ENCODE peak calls at places on chromosomes 5 and 9, in four cellular contexts. M is HepG2, V is upper lobe of left lung, K is cardiac muscle cell. R is an unnamed sample.

GRCh38 chr5:65081071-65081470 is 312.3 kb downstream of the CWC27 start:
- DNase-seq in M (no peak), V (no peak), K (no peak), R (no peak)

GRCh38 chr5:62168882-62169281 is 137.1 kb upstream of the KIF2A start:
- DNase-seq in M (no peak), V (no peak), K (no peak), R (no peak)

GRCh38 chr5:123089971-123090640 is 1.1 kb downstream of the PRDM6 start:
- DNase-seq in M (no peak), V (no peak), K (peak; percentile 64), R (no peak)

GRCh38 chr5:113487779-113488644 is at the start of gene MCC:
- DNase-seq in M (peak; percentile 53), V (peak; percentile 74), K (peak; percentile 89), R (peak; percentile 25)

GRCh38 chr5:109328626-109329025 is 81.1 kb downstream of the PJA2 start:
- DNase-seq in M (no peak), V (no peak), K (no peak), R (no peak)

GRCh38 chr9:81609782-81610738 is 79.3 kb downstream of the TLE1 start:
- DNase-seq in M (peak; percentile 94), V (no peak), K (peak; percentile 35), R (no peak)

GRCh38 chr5:41788800-41789395 is 81.3 kb downstream of the OXCT1 start:
- DNase-seq in M (no peak), V (no peak), K (no peak), R (no peak)

GRCh38 chr5:35908814-35909213 is 29.6 kb downstream of the CAPSL start:
- DNase-seq in M (no peak), V (no peak), K (peak; percentile 10), R (no peak)

GRCh38 chr5:15702102-15702501 is 202.1 kb downstream of the FBXL7 start:
- DNase-seq in M (peak; percentile 3), V (no peak), K (no peak), R (no peak)

GRCh38 chr9:78021692-78022091 is 9.9 kb downstream of the GNAQ start:
- DNase-seq in M (no peak), V (peak; percentile 81), K (no peak), R (peak; percentile 46)

GRCh38 chr5:150486402-150487198 is 21.3 kb upstream of the NDST1 start:
- DNase-seq in M (peak; percentile 71), V (peak; percentile 80), K (peak; percentile 90), R (no peak)

GRCh38 chr5:52580921-52581320 is 206.8 kb upstream of the ITGA1 start:
- DNase-seq in M (no peak), V (no peak), K (no peak), R (no peak)

DNA sequence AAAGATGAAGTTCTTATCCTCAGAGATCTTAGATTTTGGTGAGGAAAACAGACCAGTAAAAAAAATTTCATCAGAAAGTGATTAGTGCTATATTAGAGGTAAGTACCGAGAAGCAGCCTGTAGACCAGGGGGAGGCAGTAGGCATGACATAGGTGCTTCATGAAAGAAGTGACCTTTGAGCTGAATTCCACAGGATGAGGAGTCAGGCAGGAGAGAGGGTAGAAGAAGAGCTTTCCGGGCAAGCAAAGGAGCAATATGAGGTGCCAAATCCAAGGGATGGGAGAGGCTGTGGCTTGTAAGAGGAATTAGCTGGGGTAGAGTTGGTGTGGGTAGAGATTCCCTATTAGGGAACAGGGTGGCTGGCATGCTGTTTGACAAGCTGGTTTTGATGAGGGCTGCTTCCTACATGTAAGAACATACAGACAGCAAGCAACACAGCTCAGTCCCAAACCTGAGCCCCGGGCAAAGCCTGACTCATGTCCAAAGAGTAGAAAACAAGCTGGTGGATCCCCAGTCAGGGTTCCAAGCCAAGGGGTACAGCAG is 48.4 kb upstream of the PWWP2A start:
- DNase-seq in M (peak; percentile 61), V (no peak), K (no peak), R (peak; percentile 45)
- H3K4me1 ChIP-seq in M (peaks cover 38% of the 10 kb centered on the region), V (peaks cover 21% of the 10 kb centered on the region), K (peaks cover 26% of the 10 kb centered on the region), R (no peaks in the 10 kb centered on the region)

DNA sequence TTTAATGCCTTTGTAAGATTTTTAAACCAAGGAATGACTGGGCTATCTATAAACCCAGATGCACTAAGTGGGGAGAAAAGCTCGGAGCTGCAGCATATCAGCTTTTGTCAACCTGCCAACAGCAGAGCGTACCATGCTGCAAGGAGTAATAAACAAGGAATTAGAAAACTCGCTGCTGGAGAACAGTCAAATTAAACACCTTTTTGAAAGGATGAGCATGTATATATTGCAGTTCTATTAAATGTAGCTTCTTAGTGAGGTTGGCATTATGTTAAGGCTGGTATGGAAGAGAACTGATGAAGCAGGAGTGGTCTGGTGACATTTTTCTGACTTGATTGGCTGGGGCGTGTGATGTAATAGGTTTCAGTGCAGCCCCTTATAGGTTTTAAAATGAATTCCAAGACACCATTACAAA is 74.7 kb downstream of the PIK3R1 start:
- DNase-seq in M (no peak), V (no peak), K (peak; percentile 68), R (peak; percentile 59)
- H3K27ac ChIP-seq in M (no peak overlapping the region), V (no peak overlapping the region), K (peak overlapping the region; percentile 93), R (no peak overlapping the region)

GRCh38 chr9:68500457-68501158 is 40.1 kb downstream of the TMEM252 start:
- DNase-seq in M (peak; percentile 43), V (no peak), K (no peak), R (no peak)

GRCh38 chr9:68501159-68501506 is 39.5 kb downstream of the TMEM252 start:
- DNase-seq in M (no peak), V (no peak), K (no peak), R (no peak)

GRCh38 chr9:68496356-68496755 is 44.3 kb downstream of the TMEM252 start:
- DNase-seq in M (no peak), V (no peak), K (no peak), R (no peak)

GRCh38 chr9:68497629-68498028 is 43.1 kb downstream of the TMEM252 start:
- DNase-seq in M (no peak), V (no peak), K (no peak), R (no peak)

GRCh38 chr9:68498816-68499215 is 41.9 kb downstream of the TMEM252 start:
- DNase-seq in M (no peak), V (no peak), K (no peak), R (no peak)
- H3K4me1 ChIP-seq in M (peaks cover 20% of the 10 kb centered on the region), V (no peaks in the 10 kb centered on the region), K (peaks cover 29% of the 10 kb centered on the region), R (no peaks in the 10 kb centered on the region)

GRCh38 chr5:14183187-14183939 is 40.2 kb downstream of the TRIO start:
- DNase-seq in M (no peak), V (no peak), K (no peak), R (no peak)
- H3K27ac ChIP-seq in M (no peak overlapping the region), V (no peak overlapping the region), K (no peak overlapping the region), R (no peak overlapping the region)

GRCh38 chr9:114168281-114169028 is 13.1 kb downstream of the COL27A1 start:
- DNase-seq in M (no peak), V (no peak), K (no peak), R (no peak)
- H3K4me1 ChIP-seq in M (peaks cover 33% of the 10 kb centered on the region), V (peaks cover under 1% of the 10 kb centered on the region), K (peaks cover 6% of the 10 kb centered on the region), R (no peaks in the 10 kb centered on the region)

GRCh38 chr5:181242031-181242451 is 1.7 kb downstream of the RACK1 start:
- DNase-seq in M (no peak), V (no peak), K (no peak), R (no peak)
- H3K27ac ChIP-seq in M (peak overlapping the region; percentile 98), V (peak overlapping the region; percentile 93), K (peak overlapping the region; percentile 94), R (peak overlapping the region; percentile 95)

GRCh38 chr9:89436326-89436725 is 61.6 kb downstream of the SEMA4D start:
- DNase-seq in M (no peak), V (no peak), K (no peak), R (no peak)

GRCh38 chr9:89436963-89437625 is 60.8 kb downstream of the SEMA4D start:
- DNase-seq in M (no peak), V (peak; percentile 92), K (no peak), R (peak; percentile 78)

GRCh38 chr9:89438194-89438593 is 59.7 kb downstream of the SEMA4D start:
- DNase-seq in M (no peak), V (no peak), K (no peak), R (no peak)

GRCh38 chr9:89439571-89439970 is 58.3 kb downstream of the SEMA4D start:
- DNase-seq in M (no peak), V (no peak), K (no peak), R (no peak)

GRCh38 chr9:89437772-89438171 is 60.1 kb downstream of the SEMA4D start:
- DNase-seq in M (no peak), V (no peak), K (no peak), R (no peak)
- H3K4me1 ChIP-seq in M (no peaks in the 10 kb centered on the region), V (peaks cover 18% of the 10 kb centered on the region), K (peaks cover 15% of the 10 kb centered on the region), R (no peaks in the 10 kb centered on the region)

DNA sequence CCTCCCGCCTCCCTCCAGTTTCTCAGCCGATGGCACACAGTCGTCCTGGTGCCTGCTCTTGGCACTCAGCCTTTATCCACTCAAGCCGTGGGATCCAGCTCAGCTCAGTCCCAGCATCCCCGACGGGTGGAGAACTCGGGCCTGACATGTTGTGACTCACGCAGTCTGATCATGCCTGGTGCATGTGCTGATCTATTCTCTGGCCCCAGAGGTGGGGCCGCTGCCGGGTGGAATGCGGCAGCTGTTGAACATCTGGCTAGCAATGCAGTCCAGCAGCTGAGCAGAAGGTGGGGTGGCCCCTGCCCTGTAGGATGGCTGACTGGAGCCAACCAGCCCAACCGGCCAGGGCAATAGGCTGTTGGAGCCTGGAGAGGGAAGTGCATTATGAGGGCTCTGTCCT is 1.7 kb upstream of the AIF1L start:
- DNase-seq in M (no peak), V (no peak), K (no peak), R (no peak)
- H3K27ac ChIP-seq in M (no peak overlapping the region), V (no peak overlapping the region), K (no peak overlapping the region), R (no peak overlapping the region)

GRCh38 chr5:78591972-78592700 is 56.4 kb downstream of the LHFPL2 start:
- DNase-seq in M (no peak), V (no peak), K (no peak), R (no peak)

GRCh38 chr5:78591227-78591626 is 57.3 kb downstream of the LHFPL2 start:
- DNase-seq in M (peak; percentile 54), V (no peak), K (no peak), R (no peak)

GRCh38 chr5:78587775-78588291 is 60.7 kb downstream of the LHFPL2 start:
- DNase-seq in M (no peak), V (peak; percentile 23), K (no peak), R (no peak)

GRCh38 chr5:78588517-78588916 is 60.1 kb downstream of the LHFPL2 start:
- DNase-seq in M (no peak), V (no peak), K (no peak), R (no peak)

GRCh38 chr5:78589928-78590327 is 58.6 kb downstream of the LHFPL2 start:
- DNase-seq in M (no peak), V (no peak), K (no peak), R (no peak)
- H3K4me1 ChIP-seq in M (peaks cover 68% of the 10 kb centered on the region), V (peaks cover 18% of the 10 kb centered on the region), K (peaks cover 50% of the 10 kb centered on the region), R (no peaks in the 10 kb centered on the region)

DNA sequence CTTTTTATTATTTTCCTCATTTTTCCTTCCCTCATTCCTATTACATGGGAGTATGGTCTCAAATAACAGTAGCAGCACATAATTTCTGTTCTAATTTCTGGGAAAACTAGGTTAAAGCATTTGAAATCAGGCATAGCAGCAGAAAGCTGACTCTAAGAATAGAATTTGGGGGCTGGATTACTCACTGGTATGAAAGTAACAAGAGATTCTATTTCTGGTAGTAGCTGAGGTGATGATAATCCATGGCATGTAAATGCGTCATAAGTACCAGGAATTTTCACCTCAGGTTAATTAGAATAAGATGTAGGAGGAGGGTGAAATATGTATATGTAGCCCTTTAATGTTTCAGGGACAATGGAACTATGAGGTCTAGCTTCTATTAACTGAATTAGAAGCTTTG is 662.0 kb downstream of the PTPRD start:
- DNase-seq in M (no peak), V (no peak), K (peak; percentile 30), R (no peak)
- H3K27ac ChIP-seq in M (no peak overlapping the region), V (no peak overlapping the region), K (peak overlapping the region; percentile 87), R (no peak overlapping the region)

R was measured in small intestine.